ENCODE peak calls at places on chromosome 3, in four cellular contexts. K, V, M and I are unnamed samples.

GRCh38 chr3:149599236-149599635 is 58.6 kb downstream of the WWTR1 start:
- DNase-seq in K (no peak), V (no peak), M (no peak), I (peak; percentile 48)

GRCh38 chr3:182973047-182973446 is 7.3 kb downstream of the DCUN1D1 start:
- DNase-seq in K (no peak), V (no peak), M (no peak), I (no peak)

GRCh38 chr3:101903426-101903825 is 54.1 kb downstream of the NFKBIZ start:
- DNase-seq in K (no peak), V (no peak), M (no peak), I (no peak)

GRCh38 chr3:188979669-188980311 is 192.0 kb upstream of the TPRG1 start:
- DNase-seq in K (no peak), V (no peak), M (no peak), I (no peak)

GRCh38 chr3:24829011-24829581 is 334.4 kb upstream of the THRB start:
- DNase-seq in K (peak; percentile 74), V (no peak), M (no peak), I (no peak)

GRCh38 chr3:34017757-34018156 is 219.3 kb downstream of the PDCD6IP start:
- DNase-seq in K (no peak), V (no peak), M (no peak), I (no peak)

GRCh38 chr3:126464997-126465396 is 10.7 kb downstream of the ZXDC start:
- DNase-seq in K (peak; percentile 48), V (no peak), M (no peak), I (no peak)

GRCh38 chr3:143726727-143727126 is 121.5 kb downstream of the SLC9A9 start:
- DNase-seq in K (no peak), V (no peak), M (peak; percentile 4), I (no peak)

GRCh38 chr3:98884675-98885371 is 16.7 kb downstream of the DCBLD2 start:
- DNase-seq in K (no peak), V (no peak), M (no peak), I (no peak)

GRCh38 chr3:151795276-151795675 is 18.6 kb upstream of the AADAC start:
- DNase-seq in K (no peak), V (no peak), M (peak; percentile 62), I (no peak)

GRCh38 chr3:48999085-48999858 is 7.9 kb upstream of the WDR6 start:
- DNase-seq in K (no peak), V (no peak), M (no peak), I (no peak)

GRCh38 chr3:73448761-73449290 is 175.9 kb downstream of the PDZRN3 start:
- DNase-seq in K (no peak), V (peak; percentile 84), M (no peak), I (no peak)

GRCh38 chr3:8888296-8888915 is 74.9 kb downstream of the RAD18 start:
- DNase-seq in K (no peak), V (no peak), M (peak; percentile 83), I (no peak)

DNA sequence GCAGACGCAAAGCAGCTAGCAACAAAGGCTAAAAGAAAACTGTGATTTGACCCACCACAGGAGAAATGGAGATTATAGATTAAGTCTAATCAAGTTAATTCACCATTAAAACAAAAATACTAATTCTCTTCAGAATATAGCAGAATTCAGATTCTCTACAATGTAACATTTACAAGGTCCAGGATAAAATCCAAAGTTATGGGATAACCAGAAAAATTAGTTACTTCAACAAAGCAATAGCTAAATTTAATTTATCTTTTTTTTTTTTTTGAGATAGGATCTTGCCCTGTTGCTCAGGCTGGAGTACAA is 284.6 kb upstream of the MANF start:
- DNase-seq in K (no peak), V (no peak), M (no peak), I (no peak)
- TF ChIP-seq CTCF in K (no peak), V (no peak), M (no peak), I (no peak)

DNA sequence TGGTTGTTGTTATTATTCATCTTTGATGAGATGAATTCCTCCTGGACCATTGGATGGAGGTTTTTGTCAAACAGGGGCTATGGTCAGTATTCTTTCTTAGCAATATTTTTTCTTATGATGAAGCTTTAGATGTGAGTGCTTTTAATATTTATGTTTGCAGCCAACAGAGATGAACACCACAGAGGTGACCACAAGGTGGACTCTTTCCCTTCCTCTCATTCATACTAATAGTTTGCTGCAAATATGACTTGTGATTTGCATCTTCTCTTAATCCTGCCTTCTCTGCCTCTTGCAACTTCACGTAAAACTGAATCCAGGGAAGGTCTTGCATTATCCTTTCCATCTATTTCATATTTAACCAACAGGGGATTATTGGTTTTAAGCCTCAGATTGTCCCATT is 473.1 kb upstream of the UBE2E2 start:
- DNase-seq in K (no peak), V (no peak), M (no peak), I (no peak)
- TF ChIP-seq CTCF in K (no peak), V (no peak), M (no peak), I (no peak)

GRCh38 chr3:64651791-64652241 is 36.0 kb downstream of the ADAMTS9 start:
- DNase-seq in K (no peak), V (no peak), M (no peak), I (no peak)

GRCh38 chr3:64650710-64651109 is 37.1 kb downstream of the ADAMTS9 start:
- DNase-seq in K (no peak), V (no peak), M (peak; percentile 45), I (no peak)

GRCh38 chr3:64653101-64653500 is 34.7 kb downstream of the ADAMTS9 start:
- DNase-seq in K (no peak), V (no peak), M (no peak), I (no peak)

GRCh38 chr3:64650096-64650622 is 37.6 kb downstream of the ADAMTS9 start:
- DNase-seq in K (no peak), V (no peak), M (no peak), I (no peak)

GRCh38 chr3:64651286-64651685 is 36.5 kb downstream of the ADAMTS9 start:
- DNase-seq in K (no peak), V (no peak), M (no peak), I (no peak)
- TF ChIP-seq CTCF in K (no peak), V (no peak), M (no peak), I (no peak)

GRCh38 chr3:16060358-16060852 is 114.1 kb upstream of the GALNT15 start:
- DNase-seq in K (peak; percentile 86), V (no peak), M (peak; percentile 99), I (peak; percentile 58)
- TF ChIP-seq CTCF in K (peak; percentile 16), V (no peak), M (peak; percentile 48), I (peak; percentile 44)

DNA sequence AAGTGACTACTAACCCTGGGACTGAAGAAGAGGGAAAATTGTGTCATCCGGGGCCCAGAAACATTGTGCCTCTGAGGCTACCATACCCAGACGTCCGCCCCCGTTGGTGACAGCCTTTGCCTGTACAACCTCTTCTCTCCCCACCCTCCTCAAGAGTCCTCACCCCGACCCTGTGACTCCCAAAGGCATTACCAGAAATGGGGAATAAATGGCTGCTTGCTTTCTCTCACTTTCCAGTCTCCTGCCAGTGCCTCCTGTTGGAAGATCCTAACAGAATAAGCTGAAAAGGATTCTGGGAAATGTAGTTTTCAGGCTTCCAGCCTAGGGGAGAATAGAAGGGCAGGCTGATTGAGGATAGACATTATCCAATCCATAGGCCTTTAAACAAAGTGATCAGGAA is 30.8 kb upstream of the SLC25A36 start:
- DNase-seq in K (no peak), V (no peak), M (no peak), I (no peak)
- TF ChIP-seq CTCF in K (no peak), V (no peak), M (no peak), I (no peak)